ENCODE peak calls at places on chromosomes 13 and 19, in four cellular contexts. P is neural progenitor cell, T is PC-3, E is GM23338. J is an unnamed sample. For H3F3A and H3K4me1, the result is how much of the 10 kb centered on the place peaks cover.

GRCh38 chr19:42284066-42284501 is 15.0 kb downstream of the CIC start:
- DNase-seq in P (peak), T (no peak), E (peak), J (peak)

GRCh38 chr13:50914848-50915247 is 5.3 kb downstream of the RNASEH2B start:
- DNase-seq in P (no peak), T (peak), E (no peak), J (no peak)

GRCh38 chr19:28294395-28294794 is 918.6 kb downstream of the UQCRFS1 start:
- DNase-seq in P (no peak), T (no peak), E (no peak), J (no peak)

GRCh38 chr19:32674153-32674958 is 624 bp downstream of the ANKRD27 start:
- DNase-seq in P (peak), T (no peak), E (no peak), J (no peak)

GRCh38 chr19:34265221-34265650 is 10.9 kb downstream of the GARRE1 start:
- DNase-seq in P (no peak), T (no peak), E (peak), J (no peak)

GRCh38 chr13:105897575-105897974 is 637.9 kb downstream of the EFNB2 start:
- DNase-seq in P (no peak), T (no peak), E (no peak), J (no peak)

GRCh38 chr19:34828156-34828555 is 55.1 kb upstream of the ZNF599 start:
- DNase-seq in P (no peak), T (no peak), E (no peak), J (no peak)

GRCh38 chr19:2039959-2040646 is 10.9 kb downstream of the MKNK2 start:
- DNase-seq in P (no peak), T (no peak), E (no peak), J (no peak)

GRCh38 chr19:44729516-44730033 is 18.9 kb upstream of the BCL3 start:
- DNase-seq in P (no peak), T (no peak), E (no peak), J (no peak)

GRCh38 chr13:21018220-21018619 is 43.2 kb downstream of the LATS2 start:
- DNase-seq in P (no peak), T (no peak), E (no peak), J (no peak)
- H3F3A ChIP-seq in P (under half), T (under half), E (under half), J (under half)

GRCh38 chr13:45381196-45381595 is 37.0 kb downstream of the SLC25A30 start:
- DNase-seq in P (no peak), T (no peak), E (no peak), J (no peak)
- H3K4me1 ChIP-seq in P (under half), T (under half), E (under half), J (under half)

GRCh38 chr13:23450340-23451046 is 17.0 kb upstream of the SACS start:
- DNase-seq in P (no peak), T (no peak), E (no peak), J (no peak)

GRCh38 chr13:23445794-23446193 is 12.3 kb upstream of the SACS start:
- DNase-seq in P (no peak), T (peak), E (no peak), J (no peak)

GRCh38 chr13:23453132-23453531 is 19.6 kb upstream of the SACS start:
- DNase-seq in P (no peak), T (no peak), E (no peak), J (no peak)

GRCh38 chr13:23447927-23448326 is 14.4 kb upstream of the SACS start:
- DNase-seq in P (no peak), T (no peak), E (no peak), J (no peak)

DNA sequence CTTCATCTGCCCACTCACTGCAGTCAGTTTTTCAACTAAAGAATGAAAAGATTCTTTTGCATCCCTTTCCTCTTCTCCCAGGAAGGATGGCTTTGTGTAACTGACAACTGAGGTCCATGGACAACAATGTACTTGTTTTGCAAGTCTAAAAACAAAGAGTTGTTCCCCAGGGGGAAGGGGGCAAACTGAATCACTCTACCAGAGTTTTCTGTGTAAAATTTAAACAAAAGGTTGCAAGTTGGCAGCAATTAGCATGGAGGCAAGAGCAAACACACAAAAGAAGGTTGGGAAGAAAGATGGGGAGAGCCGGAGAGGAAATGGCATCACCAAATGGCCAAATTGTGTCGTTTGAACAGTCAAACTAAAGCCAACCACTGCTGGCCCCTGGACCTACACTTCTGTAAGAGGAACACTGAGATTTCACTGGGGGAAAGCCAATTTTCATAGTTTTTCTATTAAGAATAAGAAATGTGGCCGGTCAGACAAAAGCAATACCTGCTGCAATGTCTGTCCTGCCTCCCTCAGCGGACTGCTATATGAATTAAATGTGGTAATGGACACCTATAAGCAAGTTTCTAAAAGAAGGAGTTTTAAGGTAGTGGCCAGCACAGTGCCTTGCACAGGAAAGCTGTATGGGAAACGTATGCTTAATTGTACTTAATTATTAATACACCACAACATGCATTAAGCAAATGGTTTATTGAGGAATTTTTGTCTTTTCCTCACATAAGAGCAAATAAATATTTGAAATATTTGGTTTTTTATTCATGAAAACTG is 16.1 kb upstream of the SACS start:
- DNase-seq in P (peak), T (no peak), E (peak), J (no peak)
- H3K4me3 ChIP-seq in P (no peak), T (no peak), E (no peak), J (no peak)

GRCh38 chr13:24505756-24506155 is 6.8 kb downstream of the PARP4 start:
- DNase-seq in P (no peak), T (no peak), E (no peak), J (no peak)

GRCh38 chr13:24502567-24503375 is 9.8 kb downstream of the PARP4 start:
- DNase-seq in P (peak), T (peak), E (no peak), J (no peak)

GRCh38 chr13:24503376-24503690 is 9.2 kb downstream of the PARP4 start:
- DNase-seq in P (no peak), T (no peak), E (no peak), J (no peak)

GRCh38 chr13:24505256-24505655 is 7.3 kb downstream of the PARP4 start:
- DNase-seq in P (no peak), T (peak), E (no peak), J (no peak)

GRCh38 chr13:24506698-24507335 is 5.8 kb downstream of the PARP4 start:
- DNase-seq in P (no peak), T (no peak), E (peak), J (no peak)
- H3F3A ChIP-seq in P (under half), T (under half), E (under half), J (under half)

GRCh38 chr19:18470153-18470552 is 32.2 kb upstream of the ISYNA1 start:
- DNase-seq in P (peak), T (no peak), E (peak), J (no peak)

GRCh38 chr19:18468517-18468916 is 30.6 kb upstream of the ISYNA1 start:
- DNase-seq in P (no peak), T (peak), E (no peak), J (no peak)

GRCh38 chr19:18470787-18471186 is 32.9 kb upstream of the ISYNA1 start:
- DNase-seq in P (no peak), T (no peak), E (no peak), J (no peak)

GRCh38 chr19:18468930-18469244 is 31.0 kb upstream of the ISYNA1 start:
- DNase-seq in P (no peak), T (no peak), E (no peak), J (no peak)

GRCh38 chr19:18469245-18470107 is 31.5 kb upstream of the ISYNA1 start:
- DNase-seq in P (peak), T (peak), E (peak), J (no peak)
- H3K4me1 ChIP-seq in P (under half), T (under half), E (under half), J (under half)

GRCh38 chr19:893775-894090 is 449 bp downstream of the RNU6-9 start:
- DNase-seq in P (no peak), T (no peak), E (no peak), J (no peak)
- H3K4me3 ChIP-seq in P (peak), T (peak), E (peak), J (peak)

DNA sequence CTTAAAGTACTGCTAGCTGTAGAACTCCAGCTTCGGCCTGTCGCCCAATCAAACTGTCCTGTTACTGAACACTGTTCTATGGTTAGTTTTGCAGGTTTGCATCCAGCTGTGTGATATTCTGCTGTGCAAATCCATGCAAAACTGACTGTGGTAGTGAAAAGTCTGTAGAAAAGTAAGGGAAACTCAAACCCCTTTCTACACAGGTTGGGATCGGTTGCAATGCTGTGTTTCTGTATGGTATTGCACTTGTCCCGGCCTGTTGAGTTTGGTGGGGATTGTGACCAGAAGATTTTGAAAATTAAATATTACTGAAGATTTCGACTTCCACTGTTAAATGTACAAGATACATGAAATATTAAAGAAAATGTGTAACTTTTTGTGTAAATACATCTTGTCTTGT is 3.6 kb downstream of the MIR17HG start:
- DNase-seq in P (no peak), T (no peak), E (no peak), J (no peak)
- H3F3A ChIP-seq in P (half or more), T (under half), E (under half), J (under half)

GRCh38 chr19:38850976-38851621 is 1.3 kb upstream of the HNRNPL start:
- DNase-seq in P (peak), T (no peak), E (peak), J (no peak)

GRCh38 chr19:38850231-38850975 is 617 bp upstream of the HNRNPL start:
- DNase-seq in P (peak), T (peak), E (peak), J (peak)

GRCh38 chr19:38849746-38850230 is at the start of gene HNRNPL:
- DNase-seq in P (no peak), T (no peak), E (no peak), J (no peak)

GRCh38 chr19:38848299-38849146 is 1.3 kb downstream of the HNRNPL start:
- DNase-seq in P (no peak), T (no peak), E (no peak), J (no peak)

DNA sequence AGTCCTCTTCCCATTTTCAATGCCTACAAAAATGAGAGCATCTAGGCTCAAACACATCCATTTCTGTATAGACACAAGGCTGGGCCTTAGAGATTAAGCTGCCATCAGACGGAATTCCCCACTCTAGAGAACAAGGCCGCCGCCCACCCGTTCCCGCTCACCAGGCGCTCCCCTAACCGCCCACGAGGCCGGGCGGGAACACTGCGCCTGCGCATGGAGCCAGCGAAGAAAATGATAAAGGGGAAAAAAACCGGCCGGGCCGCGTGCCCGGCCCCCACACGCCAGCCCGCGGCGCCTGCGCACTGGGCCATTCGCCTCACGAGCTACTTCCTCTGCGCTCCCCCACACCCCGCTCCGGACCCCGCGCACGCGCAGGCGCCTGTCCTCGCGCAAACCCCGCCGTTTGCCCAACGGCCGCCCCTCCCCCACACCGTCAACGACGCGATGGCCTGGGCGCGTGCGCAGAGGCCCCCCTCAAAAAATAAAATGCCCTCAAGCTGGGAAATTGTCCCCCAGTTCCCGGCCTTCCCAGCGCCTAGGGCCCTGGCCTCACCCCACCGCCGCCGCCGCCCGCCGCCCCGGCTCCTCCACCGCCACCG is 540 bp downstream of the HNRNPL start:
- DNase-seq in P (peak), T (peak), E (peak), J (peak)
- H3K4me1 ChIP-seq in P (under half), T (under half), E (under half), J (under half)